ENCODE peak calls at places on chromosomes 7 and 10, in four cellular contexts. One of them, this sample, is unnamed.

GRCh38 chr10:42638821-42639270 is 476 bp upstream of the ZNF33B start:
- DNase-seq in esophagus squamous epithelium: no peak
- DNase-seq in fibroblast of mammary gland: no peak
- DNase-seq in astrocyte of the spinal cord: no peak
- DNase-seq in this sample: no peak

GRCh38 chr10:123884351-123884906 is 7.2 kb downstream of the CPXM2 start:
- DNase-seq in astrocyte of the spinal cord: no peak
- DNase-seq in fibroblast of mammary gland: no peak
- DNase-seq in esophagus squamous epithelium: no peak
- DNase-seq in this sample: no peak

GRCh38 chr7:12951397-12951801 is 264.0 kb downstream of the ARL4A start:
- DNase-seq in fibroblast of mammary gland: peak
- DNase-seq in esophagus squamous epithelium: no peak
- DNase-seq in astrocyte of the spinal cord: peak
- DNase-seq in this sample: peak

GRCh38 chr7:37297546-37297945 is 151.1 kb downstream of the ELMO1 start:
- DNase-seq in fibroblast of mammary gland: no peak
- DNase-seq in astrocyte of the spinal cord: no peak
- DNase-seq in esophagus squamous epithelium: no peak
- DNase-seq in this sample: no peak

GRCh38 chr10:33123680-33124079 is 165.7 kb upstream of the ITGB1 start:
- DNase-seq in astrocyte of the spinal cord: no peak
- DNase-seq in esophagus squamous epithelium: no peak
- DNase-seq in fibroblast of mammary gland: no peak
- DNase-seq in this sample: no peak

GRCh38 chr7:16891338-16891737 is 9.6 kb upstream of the AGR3 start:
- DNase-seq in fibroblast of mammary gland: peak
- DNase-seq in astrocyte of the spinal cord: peak
- DNase-seq in esophagus squamous epithelium: no peak
- DNase-seq in this sample: peak

GRCh38 chr10:72754275-72755032 is 62.5 kb downstream of the MCU start:
- DNase-seq in astrocyte of the spinal cord: no peak
- DNase-seq in fibroblast of mammary gland: no peak
- DNase-seq in esophagus squamous epithelium: no peak
- DNase-seq in this sample: no peak

GRCh38 chr10:71134732-71135211 is 77.6 kb upstream of the UNC5B start:
- DNase-seq in fibroblast of mammary gland: no peak
- DNase-seq in esophagus squamous epithelium: no peak
- DNase-seq in astrocyte of the spinal cord: no peak
- DNase-seq in this sample: no peak

GRCh38 chr10:64014281-64014680 is 493.1 kb downstream of the REEP3 start:
- DNase-seq in esophagus squamous epithelium: no peak
- DNase-seq in fibroblast of mammary gland: no peak
- DNase-seq in astrocyte of the spinal cord: no peak
- DNase-seq in this sample: no peak

GRCh38 chr10:14478639-14479038 is 147.9 kb upstream of the FRMD4A start:
- DNase-seq in astrocyte of the spinal cord: peak
- DNase-seq in fibroblast of mammary gland: peak
- DNase-seq in esophagus squamous epithelium: no peak
- DNase-seq in this sample: peak

GRCh38 chr7:107430057-107430456 is 39.8 kb upstream of the GPR22 start:
- DNase-seq in fibroblast of mammary gland: no peak
- DNase-seq in astrocyte of the spinal cord: no peak
- DNase-seq in esophagus squamous epithelium: no peak
- DNase-seq in this sample: no peak

GRCh38 chr10:83545901-83546391 is 593.4 kb upstream of the GHITM start:
- DNase-seq in astrocyte of the spinal cord: peak
- DNase-seq in esophagus squamous epithelium: no peak
- DNase-seq in fibroblast of mammary gland: no peak
- DNase-seq in this sample: no peak

GRCh38 chr7:67542916-67543315 is 546.3 kb downstream of the TYW1 start:
- DNase-seq in esophagus squamous epithelium: no peak
- DNase-seq in fibroblast of mammary gland: no peak
- DNase-seq in astrocyte of the spinal cord: no peak
- DNase-seq in this sample: no peak
- H3K4me3 ChIP-seq in esophagus squamous epithelium: no peak
- H3K4me3 ChIP-seq in fibroblast of mammary gland: no peak
- H3K4me3 ChIP-seq in astrocyte of the spinal cord: no peak
- H3K4me3 ChIP-seq in this sample: no peak

GRCh38 chr10:114956466-114956865 is 18.5 kb downstream of the TRUB1 start:
- DNase-seq in astrocyte of the spinal cord: no peak
- DNase-seq in esophagus squamous epithelium: no peak
- DNase-seq in fibroblast of mammary gland: peak
- DNase-seq in this sample: no peak
- H3K4me3 ChIP-seq in astrocyte of the spinal cord: no peak
- H3K4me3 ChIP-seq in esophagus squamous epithelium: no peak
- H3K4me3 ChIP-seq in fibroblast of mammary gland: no peak
- H3K4me3 ChIP-seq in this sample: no peak

GRCh38 chr7:100441641-100442535 is 5.6 kb upstream of the PPP1R35 start:
- DNase-seq in fibroblast of mammary gland: no peak
- DNase-seq in astrocyte of the spinal cord: no peak
- DNase-seq in esophagus squamous epithelium: no peak
- DNase-seq in this sample: no peak
- H3K4me3 ChIP-seq in fibroblast of mammary gland: no peak
- H3K4me3 ChIP-seq in astrocyte of the spinal cord: no peak
- H3K4me3 ChIP-seq in esophagus squamous epithelium: no peak
- H3K4me3 ChIP-seq in this sample: no peak

GRCh38 chr10:104332243-104333036 is 5.8 kb downstream of the ITPRIP start:
- DNase-seq in fibroblast of mammary gland: peak
- DNase-seq in astrocyte of the spinal cord: peak
- DNase-seq in esophagus squamous epithelium: no peak
- DNase-seq in this sample: no peak
- H3K4me3 ChIP-seq in fibroblast of mammary gland: no peak
- H3K4me3 ChIP-seq in astrocyte of the spinal cord: no peak
- H3K4me3 ChIP-seq in esophagus squamous epithelium: no peak
- H3K4me3 ChIP-seq in this sample: no peak

GRCh38 chr7:75967055-75967454 is 27.3 kb downstream of the TMEM120A start:
- DNase-seq in astrocyte of the spinal cord: no peak
- DNase-seq in esophagus squamous epithelium: no peak
- DNase-seq in fibroblast of mammary gland: no peak
- DNase-seq in this sample: no peak
- H3K4me3 ChIP-seq in astrocyte of the spinal cord: no peak
- H3K4me3 ChIP-seq in esophagus squamous epithelium: no peak
- H3K4me3 ChIP-seq in fibroblast of mammary gland: no peak
- H3K4me3 ChIP-seq in this sample: no peak

GRCh38 chr7:157000047-157000726 is 10.3 kb downstream of the MNX1 start:
- DNase-seq in astrocyte of the spinal cord: no peak
- DNase-seq in esophagus squamous epithelium: no peak
- DNase-seq in fibroblast of mammary gland: no peak
- DNase-seq in this sample: no peak
- H3K4me3 ChIP-seq in astrocyte of the spinal cord: peak
- H3K4me3 ChIP-seq in esophagus squamous epithelium: peak
- H3K4me3 ChIP-seq in fibroblast of mammary gland: no peak
- H3K4me3 ChIP-seq in this sample: peak

DNA sequence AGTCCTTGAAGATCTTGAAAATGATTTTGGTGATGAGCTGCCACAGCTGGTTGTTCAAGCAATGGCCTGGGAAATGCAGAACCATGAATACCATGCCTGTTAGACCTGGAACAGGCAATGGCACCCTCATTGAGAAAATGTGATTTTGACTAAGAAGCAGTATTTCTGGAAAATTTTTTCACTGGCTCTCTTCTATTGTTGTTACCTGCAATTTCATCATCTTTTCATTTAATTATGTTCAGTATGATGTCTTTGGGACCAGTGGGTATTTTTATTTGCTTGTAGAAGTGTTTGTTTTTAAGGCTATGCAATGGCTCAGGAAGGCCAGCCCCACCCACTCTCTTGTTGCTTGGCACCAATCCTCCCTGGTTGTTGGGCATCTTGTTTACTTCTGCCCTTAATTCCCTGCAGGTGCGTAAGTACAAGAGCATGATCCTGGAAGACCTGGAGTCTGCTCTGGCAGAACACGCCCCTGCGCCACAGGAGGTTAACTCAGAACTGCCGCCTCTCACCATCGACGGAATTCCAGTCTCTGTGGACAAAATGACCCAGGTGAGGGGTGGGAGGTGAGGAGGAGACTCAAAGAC is 78.6 kb downstream of the NRF1 start:
- DNase-seq in esophagus squamous epithelium: no peak
- DNase-seq in fibroblast of mammary gland: no peak
- DNase-seq in astrocyte of the spinal cord: no peak
- DNase-seq in this sample: no peak
- H3K4me3 ChIP-seq in esophagus squamous epithelium: no peak
- H3K4me3 ChIP-seq in fibroblast of mammary gland: no peak
- H3K4me3 ChIP-seq in astrocyte of the spinal cord: no peak
- H3K4me3 ChIP-seq in this sample: no peak

GRCh38 chr7:55073051-55073511 is 54.3 kb downstream of the EGFR start:
- DNase-seq in esophagus squamous epithelium: no peak
- DNase-seq in fibroblast of mammary gland: peak
- DNase-seq in astrocyte of the spinal cord: peak
- DNase-seq in this sample: no peak
- H3K4me3 ChIP-seq in esophagus squamous epithelium: no peak
- H3K4me3 ChIP-seq in fibroblast of mammary gland: no peak
- H3K4me3 ChIP-seq in astrocyte of the spinal cord: no peak
- H3K4me3 ChIP-seq in this sample: no peak